ENCODE peak calls at places on chromosomes 2 and 18, in six cellular contexts. O is NCI-H2081; A is substantia nigra; L is activated effector memory CD4-positive, alpha-beta T cell treated with Interleukin-2 at 50 U/mL for 16 hours; Z is B cell; F is foreskin keratinocyte. T is an unnamed sample.
A peak's percentile ranks its signal among the peaks of the same experiment; 100 is the strongest.

GRCh38 chr2:237558918-237559645 is 7.3 kb upstream of the PRLH start:
- DNase-seq in O (no peak), A (no peak), L (no peak), Z (no peak), F (peak; percentile 36), T (no peak)

GRCh38 chr2:172436889-172437288 is 9.5 kb downstream of the ITGA6 start:
- DNase-seq in O (no peak), A (no peak), L (no peak), Z (no peak), F (peak; percentile 97), T (peak; percentile 86)

GRCh38 chr2:229660951-229661350 is 53.4 kb downstream of the DNER start:
- DNase-seq in O (no peak), A (no peak), L (no peak), Z (no peak), F (peak; percentile 72), T (no peak)

GRCh38 chr2:38765551-38765950 is 12.5 kb upstream of the GEMIN6 start:
- DNase-seq in O (no peak), A (no peak), L (no peak), Z (no peak), F (peak; percentile 51), T (no peak)

GRCh38 chr2:12381543-12382323 is 335.0 kb upstream of the TRIB2 start:
- DNase-seq in O (no peak), A (no peak), L (no peak), Z (no peak), F (no peak), T (no peak)

GRCh38 chr2:28250006-28250405 is 142.7 kb upstream of the FOSL2 start:
- DNase-seq in O (no peak), A (no peak), L (no peak), Z (no peak), F (peak; percentile 89), T (peak; percentile 60)

GRCh38 chr2:120395686-120396518 is 50.0 kb downstream of the INHBB start:
- DNase-seq in O (peak; percentile 12), A (no peak), L (no peak), Z (no peak), F (no peak), T (no peak)

GRCh38 chr2:25258814-25259743 is 82.6 kb downstream of the DNMT3A start:
- DNase-seq in O (no peak), A (no peak), L (no peak), Z (no peak), F (no peak), T (no peak)

GRCh38 chr18:44846450-44846849 is 165.8 kb downstream of the SETBP1 start:
- DNase-seq in O (no peak), A (no peak), L (no peak), Z (no peak), F (no peak), T (no peak)

GRCh38 chr2:46164581-46165301 is 132.5 kb upstream of the EPAS1 start:
- DNase-seq in O (no peak), A (no peak), L (no peak), Z (no peak), F (peak; percentile 79), T (no peak)

GRCh38 chr2:62197609-62198236 is 1.8 kb downstream of the B3GNT2 start:
- DNase-seq in O (no peak), A (no peak), L (no peak), Z (no peak), F (peak; percentile 13), T (no peak)

GRCh38 chr18:10936211-10937053 is 212.9 kb downstream of the PIEZO2 start:
- DNase-seq in O (no peak), A (no peak), L (no peak), Z (no peak), F (no peak), T (no peak)

GRCh38 chr2:152452256-152452973 is 117.4 kb downstream of the FMNL2 start:
- DNase-seq in O (no peak), A (no peak), L (no peak), Z (no peak), F (no peak), T (no peak)

GRCh38 chr2:143433158-143433557 is 303.9 kb downstream of the ARHGAP15 start:
- DNase-seq in O (no peak), A (no peak), L (no peak), Z (no peak), F (no peak), T (no peak)

GRCh38 chr2:37644191-37644590 is 27.3 kb downstream of the CDC42EP3 start:
- DNase-seq in O (no peak), A (no peak), L (no peak), Z (no peak), F (no peak), T (no peak)

GRCh38 chr2:240711296-240711695 is 19.6 kb downstream of the AQP12A start:
- DNase-seq in O (no peak), A (no peak), L (no peak), Z (peak; percentile 10), F (no peak), T (no peak)

GRCh38 chr2:219286436-219287115 is 7.4 kb downstream of the DNAJB2 start:
- DNase-seq in O (no peak), A (no peak), L (no peak), Z (no peak), F (peak; percentile 65), T (no peak)

GRCh38 chr2:222637072-222637471 is 18.8 kb downstream of the FARSB start:
- DNase-seq in O (no peak), A (no peak), L (no peak), Z (no peak), F (no peak), T (no peak)

GRCh38 chr2:38540580-38541290 is 62.0 kb downstream of the HNRNPLL start:
- DNase-seq in O (no peak), A (no peak), L (no peak), Z (no peak), F (no peak), T (no peak)

GRCh38 chr2:72863046-72863445 is 24.2 kb upstream of the SPR start:
- DNase-seq in O (no peak), A (no peak), L (no peak), Z (no peak), F (no peak), T (no peak)

GRCh38 chr2:70385966-70386595 is 84.2 kb upstream of the FAM136A start:
- DNase-seq in O (no peak), A (no peak), L (no peak), Z (no peak), F (peak; percentile 56), T (no peak)

GRCh38 chr2:11872247-11872947 is 126.0 kb downstream of the LPIN1 start:
- DNase-seq in O (no peak), A (no peak), L (no peak), Z (no peak), F (peak; percentile 37), T (no peak)

GRCh38 chr2:24792542-24792873 is 683 bp downstream of the PTRHD1 start:
- DNase-seq in O (no peak), A (no peak), L (no peak), Z (no peak), F (no peak), T (no peak)

GRCh38 chr2:225668606-225669266 is 269.2 kb downstream of the NYAP2 start:
- DNase-seq in O (peak; percentile 55), A (no peak), L (no peak), Z (peak; percentile 45), F (peak; percentile 90), T (peak; percentile 57)

GRCh38 chr2:109098251-109098920 is 30.6 kb upstream of the SH3RF3 start:
- DNase-seq in O (no peak), A (no peak), L (no peak), Z (no peak), F (peak; percentile 92), T (peak; percentile 26)

GRCh38 chr18:63974991-63975390 is 5.1 kb downstream of the SERPINB8 start:
- DNase-seq in O (no peak), A (no peak), L (no peak), Z (no peak), F (peak; percentile 40), T (no peak)

GRCh38 chr2:143955416-143956075 is 564.4 kb downstream of the ZEB2 start:
- DNase-seq in O (no peak), A (no peak), L (no peak), Z (no peak), F (peak; percentile 70), T (no peak)

GRCh38 chr2:176140520-176141317 is 10.6 kb upstream of the HOXD4 start:
- DNase-seq in O (peak; percentile 43), A (peak; percentile 80), L (peak; percentile 21), Z (no peak), F (peak; percentile 63), T (no peak)

GRCh38 chr2:71531522-71532047 is 78.2 kb downstream of the DYSF start:
- DNase-seq in O (no peak), A (no peak), L (no peak), Z (peak; percentile 13), F (peak; percentile 95), T (peak; percentile 86)

GRCh38 chr2:224734949-224735348 is 18.8 kb upstream of the CCDC195 start:
- DNase-seq in O (no peak), A (no peak), L (no peak), Z (no peak), F (no peak), T (no peak)

GRCh38 chr2:168375195-168375798 is 80.8 kb upstream of the CERS6 start:
- DNase-seq in O (no peak), A (no peak), L (no peak), Z (no peak), F (no peak), T (no peak)

GRCh38 chr18:48781041-48781989 is 169.4 kb downstream of the SMAD7 start:
- DNase-seq in O (no peak), A (peak; percentile 70), L (no peak), Z (no peak), F (no peak), T (no peak)

GRCh38 chr18:56873441-56874140 is 222.4 kb downstream of the WDR7 start:
- DNase-seq in O (no peak), A (peak; percentile 57), L (no peak), Z (no peak), F (no peak), T (no peak)

GRCh38 chr2:40048506-40048905 is 269.4 kb upstream of the THUMPD2 start:
- DNase-seq in O (no peak), A (no peak), L (no peak), Z (no peak), F (no peak), T (no peak)

GRCh38 chr2:21279525-21279924 is 155.8 kb downstream of the TDRD15 start:
- DNase-seq in O (no peak), A (no peak), L (no peak), Z (no peak), F (no peak), T (no peak)